ENCODE peak calls at places on chromosomes 5 and 9, in eight cellular contexts. U is IMR-90; E is H1; F is ovary; K is naive thymus-derived CD4-positive, alpha-beta T cell; M is fibroblast of lung; L is spleen; N is tibial nerve. A is an unnamed sample.

GRCh38 chr5:95178046-95178651 is 106.7 kb downstream of the MCTP1 start:
- DNase-seq in U (no peak), E (peak; percentile 71), F (no peak), K (no peak), M (peak; percentile 85), L (no peak), N (no peak), A (no peak)

GRCh38 chr5:157295247-157295646 is 29.3 kb downstream of the CYFIP2 start:
- DNase-seq in U (no peak), E (no peak), F (no peak), K (no peak), M (no peak), L (no peak), N (no peak), A (no peak)

GRCh38 chr5:10593531-10594181 is 29.8 kb downstream of the ANKRD33B start:
- DNase-seq in U (no peak), E (no peak), F (no peak), K (no peak), M (no peak), L (no peak), N (no peak), A (no peak)

GRCh38 chr5:6708814-6709213 is 4.4 kb upstream of the TENT4A start:
- DNase-seq in U (no peak), E (no peak), F (no peak), K (no peak), M (no peak), L (no peak), N (no peak), A (no peak)

GRCh38 chr5:126462239-126463014 is 39.2 kb downstream of the GRAMD2B start:
- DNase-seq in U (peak; percentile 40), E (no peak), F (peak; percentile 49), K (no peak), M (peak; percentile 69), L (no peak), N (no peak), A (no peak)

GRCh38 chr5:93621340-93621872 is 38.4 kb downstream of the NR2F1 start:
- DNase-seq in U (peak; percentile 70), E (peak; percentile 87), F (peak; percentile 82), K (no peak), M (peak; percentile 92), L (peak; percentile 86), N (peak; percentile 39), A (peak; percentile 52)

GRCh38 chr9:116605060-116605459 is 82.0 kb upstream of the TRIM32 start:
- DNase-seq in U (no peak), E (no peak), F (no peak), K (no peak), M (no peak), L (no peak), N (no peak), A (no peak)

GRCh38 chr5:157511656-157512644 is 51.9 kb downstream of the NIPAL4 start:
- DNase-seq in U (peak; percentile 98), E (no peak), F (peak; percentile 95), K (no peak), M (peak; percentile 98), L (peak; percentile 84), N (peak; percentile 97), A (peak; percentile 78)

GRCh38 chr9:135963338-135963737 is 2.2 kb upstream of the UBAC1 start:
- DNase-seq in U (no peak), E (no peak), F (no peak), K (no peak), M (no peak), L (no peak), N (no peak), A (no peak)
- H3K4me1 ChIP-seq in U (no peaks in the 10 kb centered on the region), E (peaks cover 8% of the 10 kb centered on the region), F (peaks cover 4% of the 10 kb centered on the region), K (peaks cover 24% of the 10 kb centered on the region), M (peaks cover 3% of the 10 kb centered on the region), L (peaks cover 62% of the 10 kb centered on the region), N (no peaks in the 10 kb centered on the region), A (peaks cover 3% of the 10 kb centered on the region)

GRCh38 chr9:85949591-85950335 is 8.8 kb downstream of the NAA35 start:
- DNase-seq in U (peak; percentile 52), E (no peak), F (no peak), K (no peak), M (peak; percentile 19), L (no peak), N (no peak), A (no peak)
- H3K36me3 ChIP-seq in U (peaks cover 7% of the 10 kb centered on the region), E (peaks cover 2% of the 10 kb centered on the region), F (no peaks in the 10 kb centered on the region), K (no peaks in the 10 kb centered on the region), M (no peaks in the 10 kb centered on the region), L (peaks cover 7% of the 10 kb centered on the region), N (no peaks in the 10 kb centered on the region), A (no peaks in the 10 kb centered on the region)

GRCh38 chr5:150777685-150778084 is 872 bp upstream of the SMIM3 start:
- DNase-seq in U (no peak), E (no peak), F (no peak), K (no peak), M (no peak), L (no peak), N (no peak), A (no peak)
- H3K4me1 ChIP-seq in U (peaks cover 20% of the 10 kb centered on the region), E (peaks cover 4% of the 10 kb centered on the region), F (peaks cover 24% of the 10 kb centered on the region), K (peaks cover 32% of the 10 kb centered on the region), M (peaks cover 18% of the 10 kb centered on the region), L (peaks cover 53% of the 10 kb centered on the region), N (no peaks in the 10 kb centered on the region), A (peaks cover 44% of the 10 kb centered on the region)

GRCh38 chr5:43033845-43034590 is 6.1 kb downstream of the ANXA2R start:
- DNase-seq in U (peak; percentile 45), E (peak; percentile 70), F (no peak), K (no peak), M (peak; percentile 50), L (no peak), N (no peak), A (no peak)
- H3K36me3 ChIP-seq in U (peaks cover 1% of the 10 kb centered on the region), E (no peaks in the 10 kb centered on the region), F (no peaks in the 10 kb centered on the region), K (no peaks in the 10 kb centered on the region), M (no peaks in the 10 kb centered on the region), L (no peaks in the 10 kb centered on the region), N (no peaks in the 10 kb centered on the region), A (no peaks in the 10 kb centered on the region)

GRCh38 chr9:35730486-35730854 is 1.5 kb downstream of the TLN1 start:
- DNase-seq in U (no peak), E (no peak), F (no peak), K (no peak), M (no peak), L (no peak), N (no peak), A (no peak)
- H3K4me1 ChIP-seq in U (peaks cover 25% of the 10 kb centered on the region), E (peaks cover 27% of the 10 kb centered on the region), F (peaks cover 34% of the 10 kb centered on the region), K (peaks cover 67% of the 10 kb centered on the region), M (peaks cover 23% of the 10 kb centered on the region), L (peaks cover 90% of the 10 kb centered on the region), N (no peaks in the 10 kb centered on the region), A (peaks cover 38% of the 10 kb centered on the region)

GRCh38 chr5:160477266-160477970 is 55.8 kb downstream of the PTTG1 start:
- DNase-seq in U (no peak), E (no peak), F (no peak), K (peak; percentile 13), M (no peak), L (no peak), N (no peak), A (no peak)
- H3K36me3 ChIP-seq in U (no peaks in the 10 kb centered on the region), E (no peaks in the 10 kb centered on the region), F (no peaks in the 10 kb centered on the region), K (no peaks in the 10 kb centered on the region), M (no peaks in the 10 kb centered on the region), L (no peaks in the 10 kb centered on the region), N (no peaks in the 10 kb centered on the region), A (no peaks in the 10 kb centered on the region)